ENCODE peak calls at places on chromosomes 16 and 17, in nine cellular contexts. One of them, this sample, is unnamed.

GRCh38 chr16:86252596-86252995 is 257.7 kb upstream of the FOXF1 start:
- DNase-seq in neural progenitor cell: peak; percentile 79
- DNase-seq in RWPE1: no peak
- DNase-seq in dorsolateral prefrontal cortex: no peak
- DNase-seq in tibial nerve: no peak
- DNase-seq in endothelial cell: peak; percentile 66
- DNase-seq in mammary epithelial cell: peak; percentile 9
- DNase-seq in WTC11: peak; percentile 77
- DNase-seq in upper lobe of left lung: no peak
- DNase-seq in this sample: peak; percentile 15

GRCh38 chr17:81726004-81726403 is 13.9 kb downstream of the SLC25A10 start:
- DNase-seq in RWPE1: no peak
- DNase-seq in upper lobe of left lung: peak; percentile 59
- DNase-seq in tibial nerve: no peak
- DNase-seq in dorsolateral prefrontal cortex: no peak
- DNase-seq in neural progenitor cell: no peak
- DNase-seq in mammary epithelial cell: no peak
- DNase-seq in WTC11: no peak
- DNase-seq in endothelial cell: no peak
- DNase-seq in this sample: no peak

GRCh38 chr16:1256874-1257322 is 1.0 kb downstream of the TPSD1 start:
- DNase-seq in endothelial cell: no peak
- DNase-seq in tibial nerve: no peak
- DNase-seq in WTC11: no peak
- DNase-seq in RWPE1: no peak
- DNase-seq in mammary epithelial cell: no peak
- DNase-seq in neural progenitor cell: no peak
- DNase-seq in upper lobe of left lung: no peak
- DNase-seq in dorsolateral prefrontal cortex: no peak
- DNase-seq in this sample: no peak

GRCh38 chr16:76963614-76964315 is 227.2 kb upstream of the MON1B start:
- DNase-seq in RWPE1: no peak
- DNase-seq in WTC11: no peak
- DNase-seq in dorsolateral prefrontal cortex: no peak
- DNase-seq in upper lobe of left lung: no peak
- DNase-seq in tibial nerve: no peak
- DNase-seq in mammary epithelial cell: no peak
- DNase-seq in endothelial cell: no peak
- DNase-seq in neural progenitor cell: no peak
- DNase-seq in this sample: no peak

GRCh38 chr17:36529121-36529520 is 5.5 kb downstream of the MYO19 start:
- DNase-seq in mammary epithelial cell: peak; percentile 68
- DNase-seq in upper lobe of left lung: no peak
- DNase-seq in dorsolateral prefrontal cortex: no peak
- DNase-seq in tibial nerve: no peak
- DNase-seq in neural progenitor cell: no peak
- DNase-seq in endothelial cell: no peak
- DNase-seq in RWPE1: no peak
- DNase-seq in WTC11: no peak
- DNase-seq in this sample: peak; percentile 76

GRCh38 chr16:53041196-53041977 is 11.3 kb downstream of the CHD9NB start:
- DNase-seq in mammary epithelial cell: peak; percentile 90
- DNase-seq in upper lobe of left lung: peak; percentile 50
- DNase-seq in WTC11: peak; percentile 31
- DNase-seq in tibial nerve: peak; percentile 57
- DNase-seq in RWPE1: peak; percentile 81
- DNase-seq in neural progenitor cell: peak; percentile 40
- DNase-seq in endothelial cell: peak; percentile 16
- DNase-seq in dorsolateral prefrontal cortex: no peak
- DNase-seq in this sample: no peak

GRCh38 chr16:24999856-25000447 is 15.2 kb downstream of the ARHGAP17 start:
- DNase-seq in upper lobe of left lung: no peak
- DNase-seq in neural progenitor cell: no peak
- DNase-seq in dorsolateral prefrontal cortex: no peak
- DNase-seq in WTC11: no peak
- DNase-seq in RWPE1: no peak
- DNase-seq in tibial nerve: no peak
- DNase-seq in endothelial cell: no peak
- DNase-seq in mammary epithelial cell: no peak
- DNase-seq in this sample: no peak

GRCh38 chr16:57331355-57331754 is 27.2 kb upstream of the CCL22 start:
- DNase-seq in dorsolateral prefrontal cortex: no peak
- DNase-seq in WTC11: no peak
- DNase-seq in mammary epithelial cell: no peak
- DNase-seq in RWPE1: no peak
- DNase-seq in neural progenitor cell: no peak
- DNase-seq in tibial nerve: no peak
- DNase-seq in upper lobe of left lung: no peak
- DNase-seq in endothelial cell: no peak
- DNase-seq in this sample: no peak

GRCh38 chr16:80938035-80938927 is 68.4 kb downstream of the CMC2 start:
- DNase-seq in neural progenitor cell: peak; percentile 94
- DNase-seq in tibial nerve: peak; percentile 53
- DNase-seq in upper lobe of left lung: no peak
- DNase-seq in mammary epithelial cell: peak; percentile 35
- DNase-seq in RWPE1: no peak
- DNase-seq in endothelial cell: no peak
- DNase-seq in dorsolateral prefrontal cortex: no peak
- DNase-seq in WTC11: no peak
- DNase-seq in this sample: peak; percentile 98

GRCh38 chr17:2594657-2595085 is 1.2 kb downstream of the PAFAH1B1 start:
- DNase-seq in tibial nerve: no peak
- DNase-seq in mammary epithelial cell: no peak
- DNase-seq in RWPE1: no peak
- DNase-seq in upper lobe of left lung: no peak
- DNase-seq in dorsolateral prefrontal cortex: no peak
- DNase-seq in WTC11: no peak
- DNase-seq in endothelial cell: no peak
- DNase-seq in neural progenitor cell: no peak
- DNase-seq in this sample: no peak

GRCh38 chr17:28575126-28575795 is 1.4 kb downstream of the ALDOC start:
- DNase-seq in mammary epithelial cell: no peak
- DNase-seq in tibial nerve: no peak
- DNase-seq in RWPE1: no peak
- DNase-seq in upper lobe of left lung: no peak
- DNase-seq in WTC11: no peak
- DNase-seq in endothelial cell: no peak
- DNase-seq in neural progenitor cell: peak; percentile 17
- DNase-seq in dorsolateral prefrontal cortex: no peak
- DNase-seq in this sample: no peak

GRCh38 chr17:62950067-62950466 is 16.0 kb upstream of the TANC2 start:
- DNase-seq in WTC11: no peak
- DNase-seq in mammary epithelial cell: peak; percentile 52
- DNase-seq in tibial nerve: no peak
- DNase-seq in neural progenitor cell: no peak
- DNase-seq in upper lobe of left lung: peak; percentile 83
- DNase-seq in endothelial cell: no peak
- DNase-seq in RWPE1: peak; percentile 77
- DNase-seq in dorsolateral prefrontal cortex: no peak
- DNase-seq in this sample: peak; percentile 28

GRCh38 chr16:67481561-67482259 is 753 bp upstream of the ATP6V0D1 start:
- DNase-seq in mammary epithelial cell: no peak
- DNase-seq in upper lobe of left lung: no peak
- DNase-seq in dorsolateral prefrontal cortex: peak; percentile 53
- DNase-seq in RWPE1: no peak
- DNase-seq in neural progenitor cell: no peak
- DNase-seq in tibial nerve: peak; percentile 33
- DNase-seq in endothelial cell: no peak
- DNase-seq in WTC11: no peak
- DNase-seq in this sample: no peak

GRCh38 chr16:87062569-87063442 is 254.4 kb downstream of the C16orf95 start:
- DNase-seq in RWPE1: peak; percentile 88
- DNase-seq in neural progenitor cell: peak; percentile 94
- DNase-seq in tibial nerve: peak; percentile 87
- DNase-seq in dorsolateral prefrontal cortex: peak; percentile 61
- DNase-seq in mammary epithelial cell: peak; percentile 28
- DNase-seq in WTC11: peak; percentile 82
- DNase-seq in upper lobe of left lung: peak; percentile 42
- DNase-seq in endothelial cell: peak; percentile 80
- DNase-seq in this sample: peak; percentile 38

DNA sequence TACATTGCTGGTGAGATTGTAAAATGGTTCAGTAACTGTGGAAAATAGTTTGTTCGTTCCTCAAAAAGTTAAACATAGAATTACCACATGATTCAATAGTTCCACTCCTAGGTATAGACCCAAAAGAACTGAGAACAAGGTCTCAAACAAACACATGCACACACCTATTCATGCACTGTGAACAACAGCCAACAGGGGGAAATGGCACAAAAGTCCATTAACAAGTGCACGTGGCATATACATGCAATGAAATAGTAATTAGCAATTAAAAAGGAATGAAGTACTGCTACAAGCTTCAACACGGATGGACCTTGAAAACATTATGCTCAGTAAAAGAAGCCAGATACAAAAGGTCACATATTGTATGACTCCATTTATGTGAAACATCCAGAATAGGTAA is 23.8 kb downstream of the SDK2 start:
- DNase-seq in mammary epithelial cell: peak; percentile 24
- DNase-seq in endothelial cell: no peak
- DNase-seq in upper lobe of left lung: no peak
- DNase-seq in neural progenitor cell: no peak
- DNase-seq in dorsolateral prefrontal cortex: no peak
- DNase-seq in RWPE1: no peak
- DNase-seq in WTC11: no peak
- DNase-seq in tibial nerve: no peak
- DNase-seq in this sample: no peak
- TF ChIP-seq CTCF in mammary epithelial cell: peak; percentile 44
- TF ChIP-seq CTCF in endothelial cell: no peak
- TF ChIP-seq CTCF in upper lobe of left lung: no peak
- TF ChIP-seq CTCF in neural progenitor cell: no peak
- TF ChIP-seq CTCF in dorsolateral prefrontal cortex: no peak
- TF ChIP-seq CTCF in RWPE1: no peak
- TF ChIP-seq CTCF in WTC11: no peak
- TF ChIP-seq CTCF in tibial nerve: no peak
- TF ChIP-seq CTCF in this sample: no peak

GRCh38 chr16:30474062-30474452 is 1.5 kb downstream of the ITGAL start:
- DNase-seq in WTC11: no peak
- DNase-seq in endothelial cell: no peak
- DNase-seq in tibial nerve: no peak
- DNase-seq in RWPE1: no peak
- DNase-seq in mammary epithelial cell: no peak
- DNase-seq in dorsolateral prefrontal cortex: no peak
- DNase-seq in upper lobe of left lung: no peak
- DNase-seq in neural progenitor cell: no peak
- DNase-seq in this sample: no peak

GRCh38 chr16:30476991-30477390 is 4.4 kb downstream of the ITGAL start:
- DNase-seq in WTC11: no peak
- DNase-seq in neural progenitor cell: no peak
- DNase-seq in upper lobe of left lung: no peak
- DNase-seq in endothelial cell: no peak
- DNase-seq in mammary epithelial cell: no peak
- DNase-seq in dorsolateral prefrontal cortex: no peak
- DNase-seq in tibial nerve: no peak
- DNase-seq in RWPE1: no peak
- DNase-seq in this sample: no peak

GRCh38 chr16:30474684-30475083 is 2.1 kb downstream of the ITGAL start:
- DNase-seq in endothelial cell: no peak
- DNase-seq in neural progenitor cell: no peak
- DNase-seq in WTC11: no peak
- DNase-seq in dorsolateral prefrontal cortex: no peak
- DNase-seq in RWPE1: no peak
- DNase-seq in tibial nerve: no peak
- DNase-seq in mammary epithelial cell: no peak
- DNase-seq in upper lobe of left lung: no peak
- DNase-seq in this sample: no peak

GRCh38 chr16:30482366-30482765 is 9.8 kb downstream of the ITGAL start:
- DNase-seq in RWPE1: no peak
- DNase-seq in upper lobe of left lung: no peak
- DNase-seq in tibial nerve: no peak
- DNase-seq in endothelial cell: no peak
- DNase-seq in dorsolateral prefrontal cortex: no peak
- DNase-seq in WTC11: no peak
- DNase-seq in mammary epithelial cell: no peak
- DNase-seq in neural progenitor cell: no peak
- DNase-seq in this sample: no peak

GRCh38 chr16:30478766-30479478 is 6.4 kb downstream of the ITGAL start:
- DNase-seq in WTC11: no peak
- DNase-seq in upper lobe of left lung: no peak
- DNase-seq in endothelial cell: no peak
- DNase-seq in neural progenitor cell: no peak
- DNase-seq in dorsolateral prefrontal cortex: no peak
- DNase-seq in tibial nerve: no peak
- DNase-seq in mammary epithelial cell: no peak
- DNase-seq in RWPE1: no peak
- DNase-seq in this sample: no peak
- TF ChIP-seq CTCF in WTC11: no peak
- TF ChIP-seq CTCF in upper lobe of left lung: no peak
- TF ChIP-seq CTCF in endothelial cell: no peak
- TF ChIP-seq CTCF in neural progenitor cell: no peak
- TF ChIP-seq CTCF in dorsolateral prefrontal cortex: no peak
- TF ChIP-seq CTCF in tibial nerve: no peak
- TF ChIP-seq CTCF in mammary epithelial cell: no peak
- TF ChIP-seq CTCF in RWPE1: no peak
- TF ChIP-seq CTCF in this sample: no peak

DNA sequence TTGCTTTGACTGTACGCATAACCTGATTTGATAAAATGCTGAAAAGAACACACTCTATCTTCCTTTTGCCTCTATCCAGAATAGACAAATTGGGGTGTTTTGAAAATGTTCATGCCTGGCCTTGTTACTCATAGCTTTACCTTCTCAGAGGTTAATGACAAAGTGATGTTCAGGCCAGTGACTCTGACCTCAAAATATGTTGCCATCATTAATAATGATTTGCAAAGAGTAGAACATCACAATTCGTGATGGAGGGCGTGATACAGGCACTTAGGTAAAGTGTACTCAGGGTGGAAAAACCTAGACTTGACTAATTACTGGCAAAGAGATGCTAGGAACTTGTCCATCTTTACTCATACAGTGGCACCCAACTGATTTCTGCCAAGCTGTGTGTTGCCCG is 656.6 kb upstream of the SOX9 start:
- DNase-seq in neural progenitor cell: no peak
- DNase-seq in upper lobe of left lung: no peak
- DNase-seq in WTC11: no peak
- DNase-seq in RWPE1: no peak
- DNase-seq in mammary epithelial cell: peak; percentile 81
- DNase-seq in tibial nerve: no peak
- DNase-seq in dorsolateral prefrontal cortex: no peak
- DNase-seq in endothelial cell: no peak
- DNase-seq in this sample: no peak
- TF ChIP-seq CTCF in neural progenitor cell: no peak
- TF ChIP-seq CTCF in upper lobe of left lung: no peak
- TF ChIP-seq CTCF in WTC11: no peak
- TF ChIP-seq CTCF in RWPE1: no peak
- TF ChIP-seq CTCF in mammary epithelial cell: no peak
- TF ChIP-seq CTCF in tibial nerve: no peak
- TF ChIP-seq CTCF in dorsolateral prefrontal cortex: no peak
- TF ChIP-seq CTCF in endothelial cell: no peak
- TF ChIP-seq CTCF in this sample: no peak

DNA sequence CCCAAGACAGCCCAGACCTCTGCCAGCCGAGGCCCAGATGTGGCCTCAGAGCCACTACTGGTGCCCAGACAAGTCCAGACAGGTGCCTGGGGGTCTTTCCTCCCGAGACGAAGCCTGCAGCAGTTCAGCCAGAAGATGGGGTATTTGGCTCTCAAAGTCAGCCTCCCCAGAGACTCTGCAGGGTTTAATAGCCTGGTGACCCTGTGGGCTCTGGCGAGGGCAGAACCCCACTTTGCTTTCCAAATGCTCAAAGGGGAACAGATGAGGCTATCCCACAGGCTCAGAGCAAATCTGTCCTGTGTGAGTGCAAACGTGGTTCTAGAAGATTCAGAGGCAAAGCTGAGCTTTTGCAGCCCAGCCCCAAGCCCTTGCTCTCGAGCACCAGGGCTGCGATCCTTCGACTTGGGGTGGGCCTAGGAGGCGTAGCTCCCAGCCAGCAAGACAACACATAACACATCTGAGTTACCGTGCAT is 236.0 kb downstream of the MRTFB start:
- DNase-seq in dorsolateral prefrontal cortex: no peak
- DNase-seq in tibial nerve: no peak
- DNase-seq in upper lobe of left lung: no peak
- DNase-seq in RWPE1: no peak
- DNase-seq in mammary epithelial cell: no peak
- DNase-seq in WTC11: peak; percentile 22
- DNase-seq in endothelial cell: no peak
- DNase-seq in neural progenitor cell: peak; percentile 32
- DNase-seq in this sample: no peak
- TF ChIP-seq CTCF in dorsolateral prefrontal cortex: no peak
- TF ChIP-seq CTCF in tibial nerve: no peak
- TF ChIP-seq CTCF in upper lobe of left lung: no peak
- TF ChIP-seq CTCF in RWPE1: no peak
- TF ChIP-seq CTCF in mammary epithelial cell: no peak
- TF ChIP-seq CTCF in WTC11: no peak
- TF ChIP-seq CTCF in endothelial cell: no peak
- TF ChIP-seq CTCF in neural progenitor cell: no peak
- TF ChIP-seq CTCF in this sample: no peak

This sample was measured in HFFc6.